ENCODE peak calls at places on chromosome 19, in eight cellular contexts. I, M, R, A, X, K, U and Y are unnamed samples.
A peak's percentile ranks its signal among the peaks of the same experiment; 100 is the strongest.

GRCh38 chr19:18605546-18606280 is 886 bp downstream of the CRLF1 start:
- DNase-seq in I (no peak), M (no peak), R (no peak), A (no peak), X (no peak), K (no peak), U (no peak), Y (no peak)

GRCh38 chr19:2804156-2805004 is 15.3 kb upstream of the ZNF554 start:
- DNase-seq in I (no peak), M (no peak), R (no peak), A (no peak), X (no peak), K (no peak), U (no peak), Y (no peak)

GRCh38 chr19:54674021-54674617 is 11.3 kb downstream of the LILRB4 start:
- DNase-seq in I (no peak), M (no peak), R (no peak), A (no peak), X (no peak), K (no peak), U (peak; percentile 13), Y (no peak)

GRCh38 chr19:51305479-51305878 is 6.0 kb upstream of the IGLON5 start:
- DNase-seq in I (no peak), M (no peak), R (no peak), A (no peak), X (no peak), K (no peak), U (no peak), Y (no peak)

GRCh38 chr19:38039966-38040365 is 133.0 kb downstream of the SIPA1L3 start:
- DNase-seq in I (no peak), M (peak; percentile 86), R (no peak), A (no peak), X (peak; percentile 83), K (no peak), U (peak; percentile 60), Y (no peak)

GRCh38 chr19:17243854-17244617 is 1.7 kb downstream of the NR2F6 start:
- DNase-seq in I (peak; percentile 86), M (no peak), R (no peak), A (no peak), X (no peak), K (no peak), U (peak; percentile 50), Y (no peak)

GRCh38 chr19:47109541-47110375 is 3.8 kb downstream of the ZC3H4 start:
- DNase-seq in I (no peak), M (no peak), R (no peak), A (peak; percentile 12), X (no peak), K (no peak), U (peak; percentile 58), Y (peak; percentile 30)

GRCh38 chr19:50330365-50331078 is 1.3 kb upstream of the KCNC3 start:
- DNase-seq in I (peak; percentile 88), M (no peak), R (peak; percentile 67), A (peak; percentile 87), X (no peak), K (peak; percentile 85), U (no peak), Y (peak; percentile 62)

GRCh38 chr19:525029-525428 is 6.5 kb upstream of the CDC34 start:
- DNase-seq in I (no peak), M (no peak), R (no peak), A (no peak), X (no peak), K (no peak), U (no peak), Y (no peak)

GRCh38 chr19:4554717-4555116 is 4.8 kb downstream of the SEMA6B start:
- DNase-seq in I (no peak), M (no peak), R (no peak), A (no peak), X (no peak), K (no peak), U (no peak), Y (no peak)

GRCh38 chr19:32876236-32876918 is 6.8 kb upstream of the SLC7A9 start:
- DNase-seq in I (peak; percentile 31), M (no peak), R (no peak), A (no peak), X (no peak), K (no peak), U (no peak), Y (no peak)

GRCh38 chr19:21202865-21203494 is 61.1 kb downstream of the ZNF431 start:
- DNase-seq in I (no peak), M (peak; percentile 10), R (no peak), A (no peak), X (no peak), K (no peak), U (peak; percentile 14), Y (peak; percentile 5)

GRCh38 chr19:57279418-57280164 is 694 bp upstream of the ZNF460 start:
- DNase-seq in I (peak; percentile 89), M (peak; percentile 94), R (peak; percentile 61), A (peak; percentile 81), X (peak; percentile 92), K (peak; percentile 64), U (peak; percentile 97), Y (peak; percentile 59)

GRCh38 chr19:46674416-46675178 is 13.6 kb upstream of the DACT3 start:
- DNase-seq in I (no peak), M (no peak), R (no peak), A (no peak), X (no peak), K (no peak), U (no peak), Y (no peak)